ENCODE peak calls at places on chromosomes 13 and 19, in eight cellular contexts. C, X, O, U, J, T, I and B are unnamed samples.

GRCh38 chr13:42039946-42040729 is 8.3 kb upstream of the DGKH start:
- DNase-seq in X (peak; percentile 91), U (peak; percentile 84), J (peak; percentile 96), I (peak; percentile 93), O (peak; percentile 84), T (peak; percentile 95), C (peak; percentile 89), B (peak; percentile 91)

GRCh38 chr19:30309983-30310805 is 62.0 kb upstream of the ZNF536 start:
- DNase-seq in I (no peak), U (no peak), T (no peak), J (no peak), C (no peak), O (no peak), X (no peak), B (no peak)

GRCh38 chr13:28258401-28258800 is 120.1 kb downstream of the PAN3 start:
- DNase-seq in C (no peak), T (no peak), X (no peak), J (no peak), I (no peak), O (no peak), U (no peak), B (no peak)

GRCh38 chr13:32917504-32917903 is 98.7 kb upstream of the KL start:
- DNase-seq in I (no peak), U (peak; percentile 49), O (no peak), J (no peak), X (no peak), T (no peak), C (no peak), B (no peak)

GRCh38 chr19:2097330-2098327 is 914 bp downstream of the IZUMO4 start:
- DNase-seq in T (no peak), X (no peak), C (no peak), J (no peak), O (no peak), U (no peak), I (no peak), B (no peak)

GRCh38 chr19:10510301-10510802 is 6.9 kb downstream of the S1PR5 start:
- DNase-seq in J (no peak), C (no peak), X (no peak), T (no peak), U (peak; percentile 41), O (no peak), I (peak; percentile 30), B (no peak)

GRCh38 chr19:51002101-51002532 is 713 bp upstream of the KLK8 start:
- DNase-seq in U (no peak), T (no peak), I (no peak), O (no peak), J (no peak), X (no peak), C (no peak), B (no peak)

GRCh38 chr19:17296976-17297375 is 6.2 kb downstream of the ABHD8 start:
- DNase-seq in I (no peak), J (no peak), X (no peak), O (no peak), T (no peak), C (no peak), U (no peak), B (no peak)

GRCh38 chr19:4035582-4035981 is 28.0 kb downstream of the PIAS4 start:
- DNase-seq in T (no peak), U (no peak), C (no peak), J (no peak), X (no peak), I (no peak), O (no peak), B (peak; percentile 13)

GRCh38 chr13:37599509-37599908 is 941 bp upstream of the POSTN start:
- DNase-seq in J (no peak), T (no peak), C (no peak), I (no peak), U (no peak), O (no peak), X (no peak), B (no peak)

GRCh38 chr19:51689751-51690358 is 3.3 kb upstream of the SPACA6 start:
- DNase-seq in X (no peak), U (peak; percentile 28), J (peak; percentile 66), T (no peak), O (peak; percentile 35), C (peak; percentile 27), I (peak; percentile 69), B (peak; percentile 82)

GRCh38 chr13:112893570-112894422 is 75.2 kb upstream of the MCF2L start:
- DNase-seq in I (peak; percentile 89), C (no peak), O (no peak), U (peak; percentile 22), J (peak; percentile 55), X (peak; percentile 69), T (peak; percentile 82), B (peak; percentile 51)

GRCh38 chr13:110780410-110780809 is 66.9 kb downstream of the ING1 start:
- DNase-seq in I (no peak), X (no peak), O (peak; percentile 26), T (no peak), C (no peak), U (no peak), J (no peak), B (no peak)

GRCh38 chr19:13974073-13974472 is 21.8 kb downstream of the DCAF15 start:
- DNase-seq in I (peak; percentile 61), J (no peak), C (no peak), U (no peak), X (peak; percentile 47), T (no peak), O (no peak), B (no peak)

GRCh38 chr19:3108775-3109174 is 14.6 kb downstream of the GNA11 start:
- DNase-seq in U (peak; percentile 65), T (peak; percentile 65), C (peak; percentile 64), I (peak; percentile 80), O (peak; percentile 51), J (peak; percentile 77), X (peak; percentile 69), B (peak; percentile 61)

GRCh38 chr19:20247016-20247683 is 80.1 kb downstream of the ZNF486 start:
- DNase-seq in O (peak; percentile 2), J (no peak), U (peak; percentile 34), C (no peak), X (peak; percentile 51), T (no peak), I (peak; percentile 58), B (peak; percentile 23)

GRCh38 chr13:40087021-40088002 is 431.9 kb downstream of the COG6 start:
- DNase-seq in U (no peak), T (no peak), O (no peak), X (no peak), J (no peak), I (peak; percentile 32), C (no peak), B (no peak)

GRCh38 chr13:93690139-93690538 is 463.5 kb downstream of the GPC6 start:
- DNase-seq in T (no peak), I (peak; percentile 52), C (peak; percentile 18), J (no peak), O (peak; percentile 15), X (no peak), U (peak; percentile 38), B (peak; percentile 55)

GRCh38 chr19:36150586-36150985 is 1.7 kb downstream of the COX7A1 start:
- DNase-seq in U (no peak), X (no peak), O (no peak), J (peak; percentile 51), C (no peak), I (no peak), T (no peak), B (no peak)

GRCh38 chr19:52742516-52742915 is 7.7 kb upstream of the ZNF611 start:
- DNase-seq in I (no peak), U (no peak), X (no peak), T (no peak), C (no peak), J (no peak), O (no peak), B (no peak)

GRCh38 chr19:18711893-18712292 is 28.4 kb downstream of the CRTC1 start:
- DNase-seq in O (no peak), C (no peak), J (no peak), X (no peak), T (no peak), U (no peak), I (no peak), B (no peak)

DNA sequence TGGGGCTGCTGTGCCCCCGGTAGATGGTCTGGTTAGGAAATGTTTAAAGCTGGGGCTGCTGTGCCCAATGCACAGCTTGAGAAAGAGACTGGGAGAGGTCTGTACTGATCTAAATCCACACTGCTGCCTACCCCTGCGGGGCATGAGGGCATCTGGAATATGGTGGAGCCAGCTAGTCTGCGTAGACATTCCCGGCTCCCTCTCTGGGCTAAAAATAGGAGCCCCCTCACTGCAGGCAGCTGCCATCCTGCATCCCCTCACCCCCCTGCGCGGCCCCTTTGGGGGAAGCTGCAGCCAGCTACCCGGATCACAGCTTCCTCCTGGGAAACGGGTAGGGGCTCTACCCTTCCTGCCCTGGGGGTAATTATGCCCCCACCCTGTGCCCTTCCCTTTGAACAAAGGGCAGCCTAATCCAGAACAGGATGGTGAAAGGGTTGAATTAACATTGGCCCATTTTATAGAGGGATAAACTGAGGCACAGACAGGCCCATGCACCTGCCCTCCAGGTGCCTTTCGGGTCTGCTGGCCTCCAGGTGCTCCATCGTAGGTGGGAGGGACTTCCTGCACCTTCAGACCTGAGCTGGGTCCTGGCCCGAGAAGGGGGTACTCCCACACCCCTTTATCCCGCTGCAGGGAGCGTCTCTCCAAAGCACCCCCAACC is 2.2 kb upstream of the ARID3A start:
- DNase-seq in U (no peak), C (no peak), J (no peak), T (no peak), X (no peak), O (no peak), I (no peak), B (no peak)
- H3K4me3 ChIP-seq in U (no peak overlapping the region), C (no peak overlapping the region), J (no peak overlapping the region), T (no peak overlapping the region), X (no peak overlapping the region), O (no peak overlapping the region), I (no peak overlapping the region), B (no peak overlapping the region)

GRCh38 chr19:11535792-11536595 is 2.7 kb upstream of the CNN1 start:
- DNase-seq in T (peak; percentile 85), O (peak; percentile 81), U (peak; percentile 92), J (peak; percentile 95), C (peak; percentile 84), I (peak; percentile 95), X (peak; percentile 91), B (peak; percentile 91)
- TF ChIP-seq CTCF in T (peak; percentile 84), O (peak; percentile 55), U (peak; percentile 65), J (peak; percentile 89), C (peak; percentile 90), I (peak; percentile 89), X (peak; percentile 91), B (peak; percentile 95)

GRCh38 chr19:33554391-33554790 is 32.8 kb upstream of the PEPD start:
- DNase-seq in X (no peak), T (no peak), I (no peak), O (no peak), J (no peak), C (no peak), U (no peak), B (no peak)
- H3K4me3 ChIP-seq in X (no peak overlapping the region), T (no peak overlapping the region), I (no peak overlapping the region), O (no peak overlapping the region), J (no peak overlapping the region), C (no peak overlapping the region), U (no peak overlapping the region), B (no peak overlapping the region)

DNA sequence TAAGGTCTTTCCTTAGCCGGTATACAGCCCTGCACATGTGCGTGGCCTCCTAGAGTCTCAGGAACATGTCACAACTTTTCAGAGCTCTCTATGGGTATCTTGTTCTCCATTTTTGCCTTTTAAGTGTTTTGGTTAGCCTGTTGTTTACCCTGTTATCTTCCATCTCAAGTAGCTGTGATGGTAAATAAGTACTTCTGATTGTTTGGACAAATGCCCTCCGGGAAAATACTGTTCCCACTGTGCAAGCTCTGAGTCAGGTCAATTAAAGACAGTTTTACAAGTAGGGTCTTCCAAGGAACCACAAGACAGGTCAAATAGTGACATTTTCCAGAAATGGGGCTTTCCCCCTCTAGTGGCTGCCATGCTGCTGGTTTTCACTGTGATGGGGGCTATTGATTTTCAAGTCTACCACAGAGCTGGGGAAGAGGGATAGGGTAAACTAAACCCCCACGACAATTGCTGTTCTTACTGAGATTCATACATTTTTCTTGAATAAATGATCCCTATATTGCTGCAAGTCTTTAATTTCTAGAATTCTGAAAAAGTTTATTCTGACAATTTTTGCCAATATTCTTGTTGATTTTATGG is 109.5 kb downstream of the TM9SF2 start:
- DNase-seq in U (no peak), J (no peak), O (no peak), X (no peak), T (no peak), I (no peak), C (no peak), B (peak; percentile 65)
- TF ChIP-seq CTCF in U (peak; percentile 7), J (no peak), O (no peak), X (no peak), T (peak; percentile 6), I (peak; percentile 17), C (no peak), B (peak; percentile 23)